ENCODE peak calls at places on chromosomes 1 and 21, in ten cellular contexts. W is GM23338, Z is astrocyte of the cerebellum, L is Peyer's patch, S is upper lobe of right lung, E is lower leg skin, X is endodermal cell, C is cardiac fibroblast, P is epithelial cell of proximal tubule, F is colonic mucosa. J is an unnamed sample.

GRCh38 chr1:62433861-62434611 is 2.8 kb upstream of the USP1 start:
- DNase-seq in E (no peak), L (no peak), W (no peak), Z (no peak), X (no peak), S (no peak), P (no peak), C (no peak), F (no peak), J (no peak)

GRCh38 chr1:90973897-90974798 is 47.7 kb downstream of the ZNF644 start:
- DNase-seq in W (peak; percentile 59), X (no peak), S (no peak), F (no peak), E (no peak), Z (peak; percentile 39), L (no peak), C (peak; percentile 62), P (peak; percentile 36), J (peak; percentile 72)

GRCh38 chr1:44827197-44828002 is 15.7 kb downstream of the PTCH2 start:
- DNase-seq in W (peak; percentile 71), S (no peak), Z (no peak), X (peak; percentile 90), P (no peak), F (no peak), L (no peak), C (no peak), E (no peak), J (no peak)

GRCh38 chr1:5408401-5408800 is 583.8 kb downstream of the NPHP4 start:
- DNase-seq in F (no peak), P (no peak), X (no peak), E (no peak), C (no peak), Z (no peak), S (no peak), W (no peak), L (no peak), J (no peak)

GRCh38 chr21:36776981-36777617 is 78.2 kb downstream of the SIM2 start:
- DNase-seq in X (no peak), L (no peak), S (no peak), E (peak; percentile 76), Z (no peak), W (no peak), P (no peak), C (no peak), F (no peak), J (no peak)

GRCh38 chr1:85372683-85373446 is 92.1 kb downstream of the DDAH1 start:
- DNase-seq in E (no peak), S (no peak), Z (no peak), X (no peak), W (no peak), C (peak; percentile 54), F (no peak), P (no peak), L (no peak), J (peak; percentile 67)

GRCh38 chr1:2415801-2416208 is 3.4 kb upstream of the PEX10 start:
- DNase-seq in C (no peak), W (no peak), X (no peak), Z (no peak), S (no peak), L (peak; percentile 87), F (peak; percentile 74), E (no peak), P (no peak), J (no peak)

GRCh38 chr1:211697356-211697755 is 21.9 kb upstream of the NEK2 start:
- DNase-seq in P (no peak), S (no peak), X (no peak), Z (no peak), E (no peak), C (no peak), F (no peak), L (peak; percentile 80), W (no peak), J (no peak)

GRCh38 chr1:176056312-176056711 is 150.8 kb downstream of the COP1 start:
- DNase-seq in F (no peak), S (no peak), X (no peak), E (no peak), L (no peak), P (no peak), W (no peak), C (no peak), Z (no peak), J (no peak)

GRCh38 chr1:88892146-88892877 is 945 bp upstream of the GTF2B start:
- DNase-seq in F (no peak), Z (no peak), L (no peak), W (peak; percentile 66), X (peak; percentile 54), E (no peak), S (no peak), C (peak; percentile 68), P (no peak), J (peak; percentile 52)

GRCh38 chr1:155591770-155592169 is 18.2 kb upstream of the MSTO1 start:
- DNase-seq in X (no peak), W (peak; percentile 87), Z (peak; percentile 48), S (no peak), P (no peak), C (peak; percentile 81), L (peak; percentile 47), E (no peak), F (peak; percentile 32), J (peak; percentile 84)

GRCh38 chr1:89721351-89721750 is 88.4 kb downstream of the LRRC8C start:
- DNase-seq in X (no peak), Z (no peak), E (no peak), P (no peak), L (no peak), S (no peak), F (no peak), W (no peak), C (peak; percentile 67), J (peak; percentile 64)

GRCh38 chr1:193909406-193909805 is 723.0 kb upstream of the B3GALT2 start:
- DNase-seq in L (no peak), X (no peak), W (no peak), C (no peak), E (no peak), Z (no peak), P (no peak), S (no peak), F (no peak), J (no peak)

GRCh38 chr21:45950740-45951515 is 30.6 kb upstream of the COL6A1 start:
- DNase-seq in P (no peak), F (peak; percentile 26), X (no peak), Z (no peak), L (no peak), C (peak; percentile 81), W (no peak), E (no peak), S (no peak), J (peak; percentile 61)

DNA sequence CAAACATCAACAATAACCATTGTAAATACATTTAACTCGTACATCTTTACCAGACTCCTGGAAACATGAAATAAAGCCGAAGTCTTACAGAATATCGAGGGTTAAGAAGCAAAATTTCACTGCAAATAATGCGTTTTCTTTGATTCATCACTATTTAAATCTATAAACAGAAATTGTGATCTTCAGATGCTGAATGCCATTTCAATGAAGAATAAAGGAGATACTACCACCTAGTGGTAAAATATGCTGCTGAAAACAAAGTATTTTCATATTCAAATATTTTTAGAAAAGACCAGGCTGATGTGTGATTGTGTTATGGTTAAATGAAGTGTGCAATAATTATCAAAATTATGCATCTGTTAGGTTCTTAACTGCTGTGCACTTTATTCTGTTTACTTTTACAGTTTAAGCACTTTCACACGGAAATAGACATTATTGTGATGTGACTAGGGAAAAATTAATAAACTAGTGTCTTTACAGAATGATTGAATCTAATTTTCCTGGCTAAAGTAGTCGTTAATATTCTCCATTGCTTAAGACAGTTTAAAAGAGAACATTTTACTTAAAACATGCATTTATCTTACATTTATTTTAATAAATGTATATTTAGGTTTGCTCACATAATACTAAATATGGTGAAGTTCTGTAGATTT is 1093.1 kb downstream of the MRPL39 start:
- DNase-seq in X (no peak), Z (no peak), F (no peak), C (no peak), E (no peak), P (no peak), W (peak; percentile 9), L (no peak), S (no peak), J (peak; percentile 4)
- TF ChIP-seq CTCF in X (peak; percentile 63), Z (peak; percentile 27), F (no peak), C (peak; percentile 31), E (no peak), P (peak; percentile 53), W (no peak), L (no peak), S (peak; percentile 54), J (peak; percentile 36)

GRCh38 chr1:158113759-158114127 is 67.0 kb upstream of the CD1D start:
- DNase-seq in C (no peak), W (no peak), F (no peak), L (no peak), Z (no peak), P (no peak), E (no peak), X (no peak), S (no peak), J (no peak)
- H3K4me3 ChIP-seq in C (peak overlapping the region; percentile 53), W (peak overlapping the region; percentile 86), F (peak overlapping the region; percentile 74), L (peak overlapping the region; percentile 67), Z (peak overlapping the region; percentile 37), P (peak overlapping the region; percentile 63), E (no peak overlapping the region), X (peak overlapping the region; percentile 76), S (peak overlapping the region; percentile 39), J (no peak overlapping the region)

GRCh38 chr1:79556189-79556588 is 549.7 kb upstream of the ADGRL4 start:
- DNase-seq in P (no peak), E (no peak), C (no peak), L (no peak), W (no peak), Z (no peak), X (no peak), S (no peak), F (no peak), J (no peak)
- TF ChIP-seq CTCF in P (no peak), E (no peak), C (no peak), L (no peak), W (no peak), Z (no peak), X (peak; percentile 57), S (no peak), F (no peak), J (no peak)

GRCh38 chr1:228794173-228794572 is 58.9 kb downstream of the RHOU start:
- DNase-seq in L (no peak), W (no peak), F (no peak), P (no peak), C (no peak), S (no peak), Z (peak; percentile 5), X (peak; percentile 26), E (no peak), J (peak; percentile 26)

GRCh38 chr1:228792601-228793000 is 57.3 kb downstream of the RHOU start:
- DNase-seq in P (no peak), L (no peak), X (peak; percentile 54), E (no peak), S (no peak), W (no peak), F (no peak), Z (no peak), C (no peak), J (no peak)

GRCh38 chr1:228791782-228792181 is 56.5 kb downstream of the RHOU start:
- DNase-seq in W (no peak), E (no peak), F (no peak), C (no peak), X (no peak), Z (no peak), P (no peak), S (no peak), L (no peak), J (no peak)

GRCh38 chr1:228794810-228795209 is 59.5 kb downstream of the RHOU start:
- DNase-seq in X (peak; percentile 24), P (no peak), C (no peak), W (no peak), Z (no peak), S (no peak), F (no peak), E (peak; percentile 37), L (no peak), J (no peak)

GRCh38 chr1:228793032-228793431 is 57.8 kb downstream of the RHOU start:
- DNase-seq in W (no peak), F (no peak), S (no peak), Z (no peak), X (peak; percentile 36), P (no peak), C (no peak), E (no peak), L (no peak), J (no peak)
- H3K4me3 ChIP-seq in W (no peak overlapping the region), F (no peak overlapping the region), S (no peak overlapping the region), Z (no peak overlapping the region), X (no peak overlapping the region), P (no peak overlapping the region), C (no peak overlapping the region), E (no peak overlapping the region), L (no peak overlapping the region), J (no peak overlapping the region)